ENCODE peak calls at places on chromosomes 5 and 9, in nine cellular contexts. One of them, this sample, is unnamed.

GRCh38 chr5:96978812-96979449 is 43.1 kb downstream of the LNPEP start:
- DNase-seq in cardiac muscle cell: no peak
- DNase-seq in stimulated activated CD4-positive, alpha-beta T cell treated with anti-CD3 and anti-CD28 coated beads, Interleukin-15, amount 100 ng/mL, for 48 hours: no peak
- DNase-seq in A549: no peak
- DNase-seq in naive thymus-derived CD4-positive, alpha-beta T cell: no peak
- DNase-seq in choroid plexus epithelial cell: peak; percentile 75
- DNase-seq in H54: no peak
- DNase-seq in HTR-8/SVneo: no peak
- DNase-seq in HFFc6: peak; percentile 16
- DNase-seq in this sample: no peak

GRCh38 chr9:113649054-113649453 is 185.5 kb downstream of the RGS3 start:
- DNase-seq in HTR-8/SVneo: no peak
- DNase-seq in choroid plexus epithelial cell: no peak
- DNase-seq in A549: no peak
- DNase-seq in HFFc6: no peak
- DNase-seq in cardiac muscle cell: peak; percentile 60
- DNase-seq in naive thymus-derived CD4-positive, alpha-beta T cell: no peak
- DNase-seq in H54: no peak
- DNase-seq in stimulated activated CD4-positive, alpha-beta T cell treated with anti-CD3 and anti-CD28 coated beads, Interleukin-15, amount 100 ng/mL, for 48 hours: no peak
- DNase-seq in this sample: no peak

GRCh38 chr5:74442466-74442865 is 198.1 kb downstream of the ENC1 start:
- DNase-seq in A549: no peak
- DNase-seq in choroid plexus epithelial cell: peak; percentile 28
- DNase-seq in HFFc6: no peak
- DNase-seq in H54: no peak
- DNase-seq in cardiac muscle cell: peak; percentile 56
- DNase-seq in stimulated activated CD4-positive, alpha-beta T cell treated with anti-CD3 and anti-CD28 coated beads, Interleukin-15, amount 100 ng/mL, for 48 hours: no peak
- DNase-seq in naive thymus-derived CD4-positive, alpha-beta T cell: no peak
- DNase-seq in HTR-8/SVneo: no peak
- DNase-seq in this sample: no peak

GRCh38 chr5:76801803-76802195 is 17.0 kb upstream of the F2RL1 start:
- DNase-seq in naive thymus-derived CD4-positive, alpha-beta T cell: no peak
- DNase-seq in cardiac muscle cell: no peak
- DNase-seq in HTR-8/SVneo: no peak
- DNase-seq in HFFc6: no peak
- DNase-seq in H54: no peak
- DNase-seq in A549: no peak
- DNase-seq in choroid plexus epithelial cell: no peak
- DNase-seq in stimulated activated CD4-positive, alpha-beta T cell treated with anti-CD3 and anti-CD28 coated beads, Interleukin-15, amount 100 ng/mL, for 48 hours: no peak
- DNase-seq in this sample: no peak

GRCh38 chr5:40622463-40623252 is 57.1 kb upstream of the PTGER4 start:
- DNase-seq in choroid plexus epithelial cell: no peak
- DNase-seq in A549: no peak
- DNase-seq in H54: no peak
- DNase-seq in cardiac muscle cell: no peak
- DNase-seq in stimulated activated CD4-positive, alpha-beta T cell treated with anti-CD3 and anti-CD28 coated beads, Interleukin-15, amount 100 ng/mL, for 48 hours: no peak
- DNase-seq in HFFc6: no peak
- DNase-seq in HTR-8/SVneo: no peak
- DNase-seq in naive thymus-derived CD4-positive, alpha-beta T cell: no peak
- DNase-seq in this sample: no peak

GRCh38 chr5:6397536-6398269 is 19.4 kb upstream of the MED10 start:
- DNase-seq in choroid plexus epithelial cell: no peak
- DNase-seq in HTR-8/SVneo: no peak
- DNase-seq in cardiac muscle cell: no peak
- DNase-seq in naive thymus-derived CD4-positive, alpha-beta T cell: no peak
- DNase-seq in H54: no peak
- DNase-seq in A549: no peak
- DNase-seq in HFFc6: no peak
- DNase-seq in stimulated activated CD4-positive, alpha-beta T cell treated with anti-CD3 and anti-CD28 coated beads, Interleukin-15, amount 100 ng/mL, for 48 hours: no peak
- DNase-seq in this sample: no peak

GRCh38 chr5:173564106-173564505 is 52.3 kb downstream of the BOD1 start:
- DNase-seq in stimulated activated CD4-positive, alpha-beta T cell treated with anti-CD3 and anti-CD28 coated beads, Interleukin-15, amount 100 ng/mL, for 48 hours: no peak
- DNase-seq in cardiac muscle cell: no peak
- DNase-seq in H54: no peak
- DNase-seq in naive thymus-derived CD4-positive, alpha-beta T cell: no peak
- DNase-seq in choroid plexus epithelial cell: no peak
- DNase-seq in HTR-8/SVneo: no peak
- DNase-seq in A549: no peak
- DNase-seq in HFFc6: no peak
- DNase-seq in this sample: no peak

GRCh38 chr9:114112778-114113585 is 13.9 kb upstream of the KIF12 start:
- DNase-seq in choroid plexus epithelial cell: peak; percentile 65
- DNase-seq in cardiac muscle cell: peak; percentile 76
- DNase-seq in HTR-8/SVneo: no peak
- DNase-seq in A549: no peak
- DNase-seq in naive thymus-derived CD4-positive, alpha-beta T cell: no peak
- DNase-seq in H54: no peak
- DNase-seq in HFFc6: peak; percentile 61
- DNase-seq in stimulated activated CD4-positive, alpha-beta T cell treated with anti-CD3 and anti-CD28 coated beads, Interleukin-15, amount 100 ng/mL, for 48 hours: no peak
- DNase-seq in this sample: peak; percentile 23

GRCh38 chr5:15821506-15821905 is 321.5 kb downstream of the FBXL7 start:
- DNase-seq in choroid plexus epithelial cell: peak; percentile 41
- DNase-seq in cardiac muscle cell: peak; percentile 45
- DNase-seq in H54: peak; percentile 28
- DNase-seq in HTR-8/SVneo: peak; percentile 46
- DNase-seq in naive thymus-derived CD4-positive, alpha-beta T cell: no peak
- DNase-seq in A549: no peak
- DNase-seq in stimulated activated CD4-positive, alpha-beta T cell treated with anti-CD3 and anti-CD28 coated beads, Interleukin-15, amount 100 ng/mL, for 48 hours: no peak
- DNase-seq in HFFc6: peak; percentile 37
- DNase-seq in this sample: no peak

GRCh38 chr9:114301798-114302565 is 20.9 kb upstream of the ORM1 start:
- DNase-seq in A549: no peak
- DNase-seq in cardiac muscle cell: no peak
- DNase-seq in naive thymus-derived CD4-positive, alpha-beta T cell: no peak
- DNase-seq in HFFc6: no peak
- DNase-seq in HTR-8/SVneo: no peak
- DNase-seq in stimulated activated CD4-positive, alpha-beta T cell treated with anti-CD3 and anti-CD28 coated beads, Interleukin-15, amount 100 ng/mL, for 48 hours: no peak
- DNase-seq in choroid plexus epithelial cell: no peak
- DNase-seq in H54: no peak
- DNase-seq in this sample: no peak

GRCh38 chr9:135404451-135405144 is 75.0 kb upstream of the PPP1R26 start:
- DNase-seq in naive thymus-derived CD4-positive, alpha-beta T cell: no peak
- DNase-seq in HFFc6: no peak
- DNase-seq in cardiac muscle cell: no peak
- DNase-seq in A549: no peak
- DNase-seq in stimulated activated CD4-positive, alpha-beta T cell treated with anti-CD3 and anti-CD28 coated beads, Interleukin-15, amount 100 ng/mL, for 48 hours: no peak
- DNase-seq in H54: no peak
- DNase-seq in choroid plexus epithelial cell: no peak
- DNase-seq in HTR-8/SVneo: no peak
- DNase-seq in this sample: no peak

GRCh38 chr5:141681695-141682641 is at the start of gene ARAP3:
- DNase-seq in cardiac muscle cell: peak; percentile 95
- DNase-seq in choroid plexus epithelial cell: peak; percentile 78
- DNase-seq in HFFc6: peak; percentile 72
- DNase-seq in stimulated activated CD4-positive, alpha-beta T cell treated with anti-CD3 and anti-CD28 coated beads, Interleukin-15, amount 100 ng/mL, for 48 hours: no peak
- DNase-seq in A549: peak; percentile 69
- DNase-seq in naive thymus-derived CD4-positive, alpha-beta T cell: no peak
- DNase-seq in HTR-8/SVneo: peak; percentile 77
- DNase-seq in H54: peak; percentile 93
- DNase-seq in this sample: peak; percentile 62

GRCh38 chr5:172839669-172840068 is 5.6 kb downstream of the ERGIC1 start:
- DNase-seq in stimulated activated CD4-positive, alpha-beta T cell treated with anti-CD3 and anti-CD28 coated beads, Interleukin-15, amount 100 ng/mL, for 48 hours: no peak
- DNase-seq in cardiac muscle cell: no peak
- DNase-seq in HFFc6: no peak
- DNase-seq in A549: no peak
- DNase-seq in choroid plexus epithelial cell: no peak
- DNase-seq in H54: no peak
- DNase-seq in naive thymus-derived CD4-positive, alpha-beta T cell: no peak
- DNase-seq in HTR-8/SVneo: no peak
- DNase-seq in this sample: no peak

GRCh38 chr9:105328872-105329728 is 84.6 kb downstream of the SLC44A1 start:
- DNase-seq in HTR-8/SVneo: no peak
- DNase-seq in A549: no peak
- DNase-seq in choroid plexus epithelial cell: no peak
- DNase-seq in H54: no peak
- DNase-seq in HFFc6: no peak
- DNase-seq in stimulated activated CD4-positive, alpha-beta T cell treated with anti-CD3 and anti-CD28 coated beads, Interleukin-15, amount 100 ng/mL, for 48 hours: no peak
- DNase-seq in naive thymus-derived CD4-positive, alpha-beta T cell: no peak
- DNase-seq in cardiac muscle cell: peak; percentile 21
- DNase-seq in this sample: no peak

GRCh38 chr9:19998153-19998552 is 209.3 kb upstream of the SLC24A2 start:
- DNase-seq in cardiac muscle cell: peak; percentile 41
- DNase-seq in H54: no peak
- DNase-seq in stimulated activated CD4-positive, alpha-beta T cell treated with anti-CD3 and anti-CD28 coated beads, Interleukin-15, amount 100 ng/mL, for 48 hours: no peak
- DNase-seq in choroid plexus epithelial cell: peak; percentile 52
- DNase-seq in HTR-8/SVneo: no peak
- DNase-seq in naive thymus-derived CD4-positive, alpha-beta T cell: no peak
- DNase-seq in HFFc6: peak; percentile 8
- DNase-seq in A549: no peak
- DNase-seq in this sample: no peak

GRCh38 chr9:128155736-128156500 is 4.1 kb upstream of the BBLN start:
- DNase-seq in A549: no peak
- DNase-seq in stimulated activated CD4-positive, alpha-beta T cell treated with anti-CD3 and anti-CD28 coated beads, Interleukin-15, amount 100 ng/mL, for 48 hours: no peak
- DNase-seq in choroid plexus epithelial cell: no peak
- DNase-seq in naive thymus-derived CD4-positive, alpha-beta T cell: no peak
- DNase-seq in HFFc6: no peak
- DNase-seq in cardiac muscle cell: no peak
- DNase-seq in HTR-8/SVneo: no peak
- DNase-seq in H54: no peak
- DNase-seq in this sample: no peak

GRCh38 chr5:167452186-167452585 is 839.3 kb upstream of the WWC1 start:
- DNase-seq in naive thymus-derived CD4-positive, alpha-beta T cell: no peak
- DNase-seq in choroid plexus epithelial cell: peak; percentile 10
- DNase-seq in HFFc6: no peak
- DNase-seq in H54: no peak
- DNase-seq in stimulated activated CD4-positive, alpha-beta T cell treated with anti-CD3 and anti-CD28 coated beads, Interleukin-15, amount 100 ng/mL, for 48 hours: no peak
- DNase-seq in A549: no peak
- DNase-seq in HTR-8/SVneo: no peak
- DNase-seq in cardiac muscle cell: no peak
- DNase-seq in this sample: no peak

GRCh38 chr5:54120473-54120872 is 189.9 kb downstream of the ARL15 start:
- DNase-seq in cardiac muscle cell: no peak
- DNase-seq in A549: no peak
- DNase-seq in naive thymus-derived CD4-positive, alpha-beta T cell: no peak
- DNase-seq in HTR-8/SVneo: no peak
- DNase-seq in HFFc6: no peak
- DNase-seq in choroid plexus epithelial cell: no peak
- DNase-seq in H54: no peak
- DNase-seq in stimulated activated CD4-positive, alpha-beta T cell treated with anti-CD3 and anti-CD28 coated beads, Interleukin-15, amount 100 ng/mL, for 48 hours: no peak
- DNase-seq in this sample: no peak

GRCh38 chr5:177982072-177982727 is 13.8 kb downstream of the PROP1 start:
- DNase-seq in cardiac muscle cell: no peak
- DNase-seq in stimulated activated CD4-positive, alpha-beta T cell treated with anti-CD3 and anti-CD28 coated beads, Interleukin-15, amount 100 ng/mL, for 48 hours: peak; percentile 24
- DNase-seq in HTR-8/SVneo: no peak
- DNase-seq in naive thymus-derived CD4-positive, alpha-beta T cell: no peak
- DNase-seq in H54: peak; percentile 39
- DNase-seq in HFFc6: no peak
- DNase-seq in A549: peak; percentile 40
- DNase-seq in choroid plexus epithelial cell: no peak
- DNase-seq in this sample: no peak

GRCh38 chr5:59079622-59080620 is 497.0 kb downstream of the RAB3C start:
- DNase-seq in H54: peak; percentile 26
- DNase-seq in naive thymus-derived CD4-positive, alpha-beta T cell: no peak
- DNase-seq in stimulated activated CD4-positive, alpha-beta T cell treated with anti-CD3 and anti-CD28 coated beads, Interleukin-15, amount 100 ng/mL, for 48 hours: no peak
- DNase-seq in HTR-8/SVneo: peak; percentile 43
- DNase-seq in HFFc6: peak; percentile 94
- DNase-seq in cardiac muscle cell: peak; percentile 98
- DNase-seq in A549: no peak
- DNase-seq in choroid plexus epithelial cell: peak; percentile 98
- DNase-seq in this sample: no peak

GRCh38 chr9:16308645-16309044 is 561.8 kb downstream of the BNC2 start:
- DNase-seq in HFFc6: no peak
- DNase-seq in stimulated activated CD4-positive, alpha-beta T cell treated with anti-CD3 and anti-CD28 coated beads, Interleukin-15, amount 100 ng/mL, for 48 hours: no peak
- DNase-seq in HTR-8/SVneo: no peak
- DNase-seq in H54: no peak
- DNase-seq in A549: no peak
- DNase-seq in naive thymus-derived CD4-positive, alpha-beta T cell: no peak
- DNase-seq in cardiac muscle cell: no peak
- DNase-seq in choroid plexus epithelial cell: no peak
- DNase-seq in this sample: no peak

GRCh38 chr9:13412323-13412722 is 132.8 kb upstream of the MPDZ start:
- DNase-seq in A549: no peak
- DNase-seq in HTR-8/SVneo: no peak
- DNase-seq in naive thymus-derived CD4-positive, alpha-beta T cell: no peak
- DNase-seq in HFFc6: no peak
- DNase-seq in stimulated activated CD4-positive, alpha-beta T cell treated with anti-CD3 and anti-CD28 coated beads, Interleukin-15, amount 100 ng/mL, for 48 hours: no peak
- DNase-seq in choroid plexus epithelial cell: peak; percentile 30
- DNase-seq in cardiac muscle cell: peak; percentile 48
- DNase-seq in H54: no peak
- DNase-seq in this sample: no peak